ENCODE peak calls at places on chromosomes 2 and 18, in five cellular contexts. I is adrenal gland, W is heart left ventricle, B is tibial nerve, O is ovary. F is an unnamed sample. For H3K4me1, the result is how much of the 10 kb centered on the place peaks cover.

GRCh38 chr18:48475635-48476549 is 62.9 kb upstream of the CTIF start:
- DNase-seq in I (peak), W (no peak), B (no peak), O (peak), F (peak)

GRCh38 chr2:135494503-135494902 is 36.5 kb downstream of the ZRANB3 start:
- DNase-seq in I (no peak), W (no peak), B (no peak), O (no peak), F (no peak)

GRCh38 chr2:30147196-30147714 is 448 bp downstream of the YPEL5 start:
- DNase-seq in I (no peak), W (no peak), B (no peak), O (no peak), F (no peak)

GRCh38 chr2:159506764-159507406 is 109.5 kb downstream of the BAZ2B start:
- DNase-seq in I (no peak), W (no peak), B (no peak), O (no peak), F (no peak)

GRCh38 chr2:178271629-178272333 is 77.5 kb downstream of the OSBPL6 start:
- DNase-seq in I (no peak), W (peak), B (peak), O (peak), F (peak)

GRCh38 chr2:119758881-119759450 is 756 bp upstream of the PTPN4 start:
- DNase-seq in I (no peak), W (no peak), B (no peak), O (no peak), F (no peak)

GRCh38 chr2:227632827-227633226 is 15.5 kb downstream of the SCYGR4 start:
- DNase-seq in I (no peak), W (no peak), B (no peak), O (no peak), F (no peak)

GRCh38 chr2:238143239-238143951 is 4.9 kb downstream of the KLHL30 start:
- DNase-seq in I (no peak), W (no peak), B (no peak), O (no peak), F (no peak)

GRCh38 chr18:58095655-58096054 is 51.6 kb downstream of the NEDD4L start:
- DNase-seq in I (peak), W (no peak), B (no peak), O (peak), F (no peak)

GRCh38 chr18:35478520-35479435 is 19.0 kb downstream of the INO80C start:
- DNase-seq in I (peak), W (no peak), B (no peak), O (no peak), F (peak)

GRCh38 chr2:237073552-237073951 is 12.1 kb upstream of the COPS8 start:
- DNase-seq in I (no peak), W (no peak), B (no peak), O (no peak), F (no peak)

GRCh38 chr18:75210274-75211001 is at the start of gene TSHZ1:
- DNase-seq in I (peak), W (no peak), B (no peak), O (peak), F (peak)

GRCh38 chr2:231399853-231400667 is 4.5 kb downstream of the B3GNT7 start:
- DNase-seq in I (peak), W (no peak), B (no peak), O (peak), F (no peak)

GRCh38 chr2:230661072-230661957 is 51.3 kb upstream of the CAB39 start:
- DNase-seq in I (no peak), W (no peak), B (no peak), O (no peak), F (no peak)

GRCh38 chr2:112075490-112076260 is 20.6 kb downstream of the TMEM87B start:
- DNase-seq in I (no peak), W (no peak), B (no peak), O (no peak), F (no peak)

GRCh38 chr18:74264303-74265020 is 27.3 kb downstream of the CYB5A start:
- DNase-seq in I (no peak), W (no peak), B (no peak), O (no peak), F (no peak)

GRCh38 chr2:22807876-22808275 is 577.1 kb upstream of the KLHL29 start:
- DNase-seq in I (no peak), W (no peak), B (no peak), O (no peak), F (no peak)

GRCh38 chr2:200661477-200661876 is 75.7 kb downstream of the AOX1 start:
- DNase-seq in I (no peak), W (no peak), B (no peak), O (no peak), F (no peak)

GRCh38 chr2:156320491-156320896 is 12.0 kb downstream of the NR4A2 start:
- DNase-seq in I (no peak), W (peak), B (no peak), O (peak), F (peak)

GRCh38 chr2:26739514-26739913 is 24.6 kb upstream of the SLC35F6 start:
- DNase-seq in I (no peak), W (no peak), B (no peak), O (no peak), F (no peak)

GRCh38 chr2:26738481-26738880 is 25.6 kb upstream of the SLC35F6 start:
- DNase-seq in I (no peak), W (no peak), B (no peak), O (no peak), F (no peak)

GRCh38 chr2:26742053-26742770 is 21.9 kb upstream of the SLC35F6 start:
- DNase-seq in I (no peak), W (no peak), B (no peak), O (no peak), F (no peak)

GRCh38 chr2:26740346-26740745 is 23.7 kb upstream of the SLC35F6 start:
- DNase-seq in I (no peak), W (no peak), B (no peak), O (no peak), F (no peak)

DNA sequence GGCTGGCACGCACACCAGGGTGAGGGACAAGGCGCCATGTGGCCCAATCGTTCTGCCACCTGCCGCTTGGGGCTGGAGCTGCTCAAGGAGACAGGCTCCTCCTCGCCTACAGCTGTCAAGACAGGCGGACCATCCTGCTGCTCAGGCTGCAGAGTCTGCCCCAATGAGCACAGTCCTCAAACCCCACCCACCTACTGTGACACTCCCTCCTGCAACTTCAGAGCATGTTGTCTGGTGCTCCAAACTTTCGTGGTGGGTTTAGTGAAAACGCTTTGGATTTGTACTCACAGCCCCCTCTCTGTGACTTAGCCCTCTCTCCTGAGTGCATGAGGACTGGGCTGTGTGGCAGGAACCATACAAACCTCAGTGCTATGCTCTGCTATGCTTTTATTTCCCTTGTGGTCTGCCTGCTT is 23.2 kb upstream of the SLC35F6 start:
- DNase-seq in I (no peak), W (no peak), B (no peak), O (no peak), F (no peak)
- TF ChIP-seq CTCF in I (no peak), W (no peak), B (no peak), O (no peak), F (no peak)

GRCh38 chr2:28753043-28753683 is 1.5 kb downstream of the PPP1CB start:
- DNase-seq in I (peak), W (no peak), B (peak), O (peak), F (peak)
- TF ChIP-seq POLR2A in I (no peak), W (no peak), B (peak), O (peak), F (peak)

DNA sequence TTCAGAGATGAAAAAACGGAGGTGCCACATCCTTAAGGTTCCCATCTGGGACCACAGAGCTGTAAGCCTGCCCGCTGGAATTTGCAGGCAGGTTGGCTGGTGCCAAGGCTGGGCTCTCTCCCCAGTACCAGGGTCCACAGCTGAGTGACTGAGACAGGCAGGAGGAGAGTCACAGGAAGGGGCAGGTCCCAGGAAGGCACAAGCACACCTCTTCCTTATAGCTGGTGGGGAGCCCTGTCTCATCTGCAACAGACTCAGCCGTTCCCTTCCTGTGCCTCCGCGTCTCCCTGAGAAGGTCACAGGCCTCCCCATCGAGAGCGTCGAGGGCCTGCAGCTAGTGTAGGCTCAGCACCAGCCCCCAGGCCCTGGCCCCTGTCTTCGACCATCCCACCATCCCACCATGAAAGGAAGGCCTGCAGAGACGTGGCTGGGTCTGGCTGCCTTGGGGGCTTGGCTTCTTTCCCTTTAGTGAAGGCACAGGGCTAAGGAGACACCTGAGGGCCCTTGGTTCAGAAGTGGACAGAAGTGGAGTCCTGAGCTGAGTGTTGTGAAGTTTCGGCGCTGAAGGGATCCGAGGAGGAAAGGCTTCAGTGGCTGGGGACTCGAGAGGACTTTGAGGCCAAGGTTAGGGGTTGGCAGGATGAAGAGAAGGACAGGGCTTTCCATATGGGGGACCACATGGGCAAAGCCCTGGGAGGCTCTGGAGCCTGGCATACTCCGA is 26.8 kb downstream of the GLI2 start:
- DNase-seq in I (no peak), W (peak), B (no peak), O (peak), F (no peak)
- H3K4me1 ChIP-seq in I (under half), W (under half), B (under half), O (half or more), F (under half)

GRCh38 chr2:117537030-117537429 is 277.5 kb upstream of the DDX18 start:
- DNase-seq in I (no peak), W (no peak), B (no peak), O (no peak), F (no peak)

GRCh38 chr2:117536139-117536538 is 278.4 kb upstream of the DDX18 start:
- DNase-seq in I (no peak), W (no peak), B (no peak), O (no peak), F (no peak)
- TF ChIP-seq CTCF in I (no peak), W (no peak), B (no peak), O (no peak), F (peak)